ENCODE peak calls at places on chromosome 21, in eight cellular contexts. D, U, X, J, W, H, P and B are unnamed samples. For H3K9me3, the result is how much of the 10 kb centered on the place peaks cover.

GRCh38 chr21:16198546-16198945 is 468.8 kb downstream of the USP25 start:
- DNase-seq in D (no peak), U (no peak), X (no peak), J (no peak), W (no peak), H (no peak), P (no peak), B (no peak)

GRCh38 chr21:43631411-43632107 is 27.7 kb downstream of the HSF2BP start:
- DNase-seq in D (no peak), U (no peak), X (no peak), J (no peak), W (no peak), H (no peak), P (no peak), B (no peak)

GRCh38 chr21:14942801-14943490 is 121.9 kb downstream of the NRIP1 start:
- DNase-seq in D (no peak), U (no peak), X (no peak), J (no peak), W (no peak), H (no peak), P (peak), B (no peak)

GRCh38 chr21:15003463-15004135 is 61.2 kb downstream of the NRIP1 start:
- DNase-seq in D (peak), U (no peak), X (no peak), J (peak), W (no peak), H (peak), P (no peak), B (no peak)

GRCh38 chr21:26659181-26659580 is 86.1 kb upstream of the CYYR1 start:
- DNase-seq in D (no peak), U (no peak), X (no peak), J (no peak), W (no peak), H (no peak), P (no peak), B (no peak)

GRCh38 chr21:36549470-36549869 is 69.5 kb upstream of the CLDN14 start:
- DNase-seq in D (no peak), U (no peak), X (no peak), J (no peak), W (no peak), H (no peak), P (no peak), B (no peak)

GRCh38 chr21:21807598-21807903 is 809.3 kb downstream of the NCAM2 start:
- DNase-seq in D (no peak), U (no peak), X (no peak), J (no peak), W (no peak), H (no peak), P (no peak), B (no peak)

GRCh38 chr21:37208741-37209225 is 58.4 kb downstream of the VPS26C start:
- DNase-seq in D (no peak), U (no peak), X (no peak), J (no peak), W (no peak), H (no peak), P (no peak), B (no peak)

GRCh38 chr21:17467392-17467791 is 45.5 kb upstream of the CXADR start:
- DNase-seq in D (no peak), U (no peak), X (no peak), J (no peak), W (no peak), H (no peak), P (no peak), B (no peak)

GRCh38 chr21:38089763-38090046 is 167.1 kb upstream of the KCNJ15 start:
- DNase-seq in D (no peak), U (no peak), X (no peak), J (no peak), W (no peak), H (no peak), P (no peak), B (no peak)

GRCh38 chr21:36847189-36847588 is 119.3 kb downstream of the HLCS start:
- DNase-seq in D (no peak), U (no peak), X (peak), J (no peak), W (no peak), H (no peak), P (peak), B (no peak)

DNA sequence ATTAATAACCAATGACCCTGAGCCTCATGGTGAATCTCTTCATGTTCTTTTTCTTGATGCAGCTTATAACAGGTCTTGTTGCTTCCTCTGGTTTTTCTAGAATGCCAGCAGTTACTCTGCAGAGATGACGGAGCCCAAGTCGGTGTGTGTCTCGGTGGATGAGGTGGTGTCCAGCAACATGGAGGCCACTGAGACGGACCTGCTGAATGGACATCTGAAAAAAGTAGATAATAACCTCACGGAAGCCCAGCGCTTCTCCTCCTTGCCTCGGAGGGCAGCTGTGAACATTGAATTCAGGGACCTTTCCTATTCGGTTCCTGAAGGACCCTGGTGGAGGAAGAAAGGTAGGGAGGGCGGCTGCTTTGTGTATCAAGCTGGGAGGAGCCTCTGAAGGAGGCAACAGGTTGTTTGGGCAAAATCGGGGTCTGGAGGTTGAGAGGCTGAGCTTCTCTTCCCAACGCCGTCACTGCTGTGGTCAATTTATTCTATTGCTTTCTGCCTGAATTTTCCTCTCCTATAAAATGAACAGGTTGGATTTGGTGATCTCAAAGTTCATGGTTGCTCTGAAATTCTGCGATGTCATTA is 6.7 kb downstream of the ABCG1 start:
- DNase-seq in D (no peak), U (no peak), X (no peak), J (no peak), W (no peak), H (no peak), P (no peak), B (no peak)
- H3K27ac ChIP-seq in D (no peak), U (no peak), X (no peak), J (no peak), W (no peak), H (no peak), P (no peak), B (no peak)

DNA sequence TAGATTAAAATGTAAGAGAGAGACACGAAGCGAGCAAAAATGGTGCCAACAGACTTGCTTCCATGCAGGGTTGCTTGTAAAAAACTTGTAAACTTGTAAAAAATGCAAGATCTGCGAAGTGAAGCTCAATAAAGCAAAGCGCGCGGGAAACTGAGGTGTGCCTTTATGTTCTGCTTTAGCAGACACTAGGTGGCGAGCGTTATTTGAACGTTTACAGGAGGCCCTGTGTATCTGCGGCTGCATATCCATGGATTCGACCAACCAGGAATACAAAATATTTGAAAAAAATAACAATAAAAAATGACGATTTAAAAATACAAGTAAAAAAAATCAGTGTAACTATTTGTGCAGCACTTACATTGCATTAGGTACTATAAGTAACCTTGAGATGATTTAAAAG is 1.5 kb downstream of the UBE2G2 start:
- DNase-seq in D (peak), U (peak), X (no peak), J (peak), W (no peak), H (no peak), P (peak), B (no peak)
- H3K4me3 ChIP-seq in D (peak), U (peak), X (peak), J (peak), W (no peak), H (no peak), P (no peak), B (no peak)

DNA sequence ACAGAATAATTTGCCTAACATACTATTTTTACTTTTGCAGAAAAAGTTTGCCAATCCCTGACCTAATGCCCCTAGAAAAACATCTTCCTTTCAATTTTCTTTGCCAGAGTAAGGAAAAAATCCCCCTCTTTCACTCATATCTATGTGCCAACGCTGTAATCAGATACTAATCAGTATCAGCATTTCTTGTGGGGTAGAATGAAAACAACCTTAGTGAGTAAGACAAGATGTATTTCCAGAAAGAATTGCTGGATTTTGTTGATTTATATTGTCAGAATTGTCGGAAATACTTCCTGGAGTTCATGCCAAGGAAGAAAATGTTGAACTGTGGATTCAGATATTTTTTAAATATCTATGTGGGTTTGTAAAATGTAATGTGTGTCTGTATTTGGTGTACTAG is 1893.8 kb downstream of the NCAM2 start:
- DNase-seq in D (no peak), U (no peak), X (no peak), J (no peak), W (no peak), H (no peak), P (no peak), B (no peak)
- H3K9me3 ChIP-seq in D (under half), U (under half), X (under half), J (under half), W (under half), H (under half), P (under half), B (under half)

GRCh38 chr21:29185172-29185571 is 54.7 kb downstream of the MAP3K7CL start:
- DNase-seq in D (no peak), U (no peak), X (no peak), J (no peak), W (no peak), H (no peak), P (peak), B (no peak)
- H3K27ac ChIP-seq in D (no peak), U (no peak), X (peak), J (no peak), W (no peak), H (no peak), P (no peak), B (no peak)

DNA sequence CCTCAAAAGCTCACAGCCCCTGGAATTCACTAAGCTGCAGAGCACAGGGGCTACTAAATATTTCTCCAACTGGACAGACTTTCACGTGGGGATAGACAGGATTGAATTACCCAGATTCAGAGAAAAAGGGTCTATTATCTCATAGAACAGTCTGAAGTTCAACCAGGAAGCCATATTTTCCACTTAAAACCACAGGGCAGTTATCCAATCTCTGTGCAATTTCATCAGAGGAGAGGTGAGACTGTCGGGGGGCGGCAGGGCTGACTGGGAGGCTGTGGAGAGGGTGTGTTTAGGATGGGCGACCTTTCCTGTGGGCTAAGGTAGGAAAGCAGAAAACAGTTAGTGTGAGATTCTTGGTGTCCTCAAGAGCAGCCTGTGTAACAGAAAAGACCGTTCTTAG is 124.5 kb downstream of the RIPK4 start:
- DNase-seq in D (no peak), U (no peak), X (no peak), J (no peak), W (no peak), H (no peak), P (peak), B (no peak)
- H3K4me3 ChIP-seq in D (no peak), U (no peak), X (no peak), J (peak), W (no peak), H (no peak), P (no peak), B (no peak)

GRCh38 chr21:10521091-10521598 is at the start of gene TPTE:
- DNase-seq in D (no peak), U (no peak), X (no peak), J (no peak), W (peak), H (no peak), P (no peak), B (peak)
- H3K9me3 ChIP-seq in D (half or more), U (under half), X (under half), J (half or more), W (under half), H (under half), P (under half), B (under half)

DNA sequence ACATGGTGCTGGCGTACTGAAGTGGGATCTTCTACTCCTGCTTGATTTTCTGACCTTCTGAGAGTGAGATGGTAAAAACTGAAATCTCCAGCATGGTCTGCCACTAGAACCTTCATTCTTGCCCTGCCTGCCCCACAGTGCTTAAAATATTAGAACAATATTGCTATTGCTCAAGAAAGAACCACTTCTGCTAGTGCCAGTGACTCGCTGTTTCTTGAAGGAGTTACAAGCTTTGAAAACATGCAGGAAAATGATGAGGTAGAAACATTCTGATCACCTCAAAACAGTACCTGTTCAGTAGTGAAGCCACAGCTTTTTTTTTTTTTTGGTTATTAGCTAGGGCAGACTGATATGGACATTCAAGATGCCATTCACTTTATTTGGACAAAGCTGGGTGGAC is 95.3 kb downstream of the BACH1 start:
- DNase-seq in D (no peak), U (no peak), X (no peak), J (no peak), W (no peak), H (no peak), P (peak), B (no peak)
- H3K27ac ChIP-seq in D (no peak), U (no peak), X (no peak), J (no peak), W (no peak), H (no peak), P (no peak), B (no peak)